ENCODE peak calls at places on chromosome 15, in six cellular contexts. J, D, Z, B, T and A are unnamed samples.

GRCh38 chr15:79673416-79674123 is 223.2 kb downstream of the MTHFS start:
- DNase-seq in J (no peak), D (no peak), Z (peak), B (no peak), T (no peak), A (no peak)

GRCh38 chr15:96307856-96308394 is 22.6 kb upstream of the NR2F2 start:
- DNase-seq in J (no peak), D (no peak), Z (no peak), B (no peak), T (no peak), A (no peak)

GRCh38 chr15:39564972-39565665 is 15.8 kb upstream of the THBS1 start:
- DNase-seq in J (no peak), D (no peak), Z (no peak), B (no peak), T (no peak), A (no peak)

GRCh38 chr15:23648920-23649515 is 1.4 kb upstream of the MAGEL2 start:
- DNase-seq in J (no peak), D (no peak), Z (no peak), B (peak), T (peak), A (no peak)

GRCh38 chr15:94262201-94262600 is 30.8 kb downstream of the MCTP2 start:
- DNase-seq in J (no peak), D (no peak), Z (no peak), B (no peak), T (no peak), A (no peak)

GRCh38 chr15:90618330-90619136 is 88.8 kb downstream of the CRTC3 start:
- DNase-seq in J (no peak), D (no peak), Z (no peak), B (no peak), T (no peak), A (no peak)

GRCh38 chr15:71128939-71129562 is 13.8 kb downstream of the THSD4 start:
- DNase-seq in J (no peak), D (no peak), Z (peak), B (no peak), T (no peak), A (no peak)

GRCh38 chr15:82100116-82100795 is 54.4 kb upstream of the MEX3B start:
- DNase-seq in J (no peak), D (no peak), Z (no peak), B (no peak), T (no peak), A (no peak)

GRCh38 chr15:52558196-52558595 is 10.6 kb downstream of the ARPP19 start:
- DNase-seq in J (no peak), D (no peak), Z (peak), B (no peak), T (no peak), A (no peak)

GRCh38 chr15:95556866-95557225 is 773.7 kb upstream of the NR2F2 start:
- DNase-seq in J (no peak), D (no peak), Z (peak), B (no peak), T (no peak), A (no peak)

GRCh38 chr15:25670025-25670554 is 193.0 kb downstream of the ATP10A start:
- DNase-seq in J (no peak), D (peak), Z (peak), B (no peak), T (no peak), A (peak)

GRCh38 chr15:93359037-93359779 is 270.2 kb upstream of the RGMA start:
- DNase-seq in J (no peak), D (no peak), Z (no peak), B (no peak), T (no peak), A (no peak)

GRCh38 chr15:44811347-44811746 is 75.0 kb downstream of the TRIM69 start:
- DNase-seq in J (no peak), D (no peak), Z (no peak), B (no peak), T (no peak), A (no peak)

GRCh38 chr15:41161336-41161735 is 45.3 kb upstream of the INO80 start:
- DNase-seq in J (no peak), D (no peak), Z (peak), B (no peak), T (no peak), A (no peak)

GRCh38 chr15:35374661-35375060 is 171.3 kb downstream of the DPH6 start:
- DNase-seq in J (no peak), D (no peak), Z (no peak), B (no peak), T (no peak), A (no peak)

GRCh38 chr15:101023501-101024110 is 104.4 kb downstream of the LRRK1 start:
- DNase-seq in J (no peak), D (peak), Z (peak), B (no peak), T (no peak), A (no peak)

GRCh38 chr15:31408724-31409123 is 82.1 kb downstream of the KLF13 start:
- DNase-seq in J (no peak), D (no peak), Z (peak), B (no peak), T (no peak), A (no peak)

GRCh38 chr15:45948226-45948625 is 313.4 kb downstream of the SQOR start:
- DNase-seq in J (no peak), D (no peak), Z (no peak), B (no peak), T (no peak), A (no peak)

GRCh38 chr15:44157679-44158078 is 37.4 kb downstream of the FRMD5 start:
- DNase-seq in J (no peak), D (no peak), Z (peak), B (no peak), T (no peak), A (no peak)

GRCh38 chr15:23629234-23629805 is 18.3 kb downstream of the MAGEL2 start:
- DNase-seq in J (no peak), D (no peak), Z (peak), B (peak), T (no peak), A (no peak)

GRCh38 chr15:23869391-23869790 is 182.3 kb upstream of the NDN start:
- DNase-seq in J (no peak), D (no peak), Z (no peak), B (no peak), T (peak), A (no peak)

GRCh38 chr15:100008258-100008657 is 275.0 kb upstream of the LYSMD4 start:
- DNase-seq in J (no peak), D (no peak), Z (no peak), B (no peak), T (no peak), A (no peak)

GRCh38 chr15:98727115-98728040 is 79.0 kb downstream of the IGF1R start:
- DNase-seq in J (no peak), D (peak), Z (peak), B (no peak), T (peak), A (peak)

GRCh38 chr15:92930776-92931175 is 30.7 kb downstream of the CHD2 start:
- DNase-seq in J (no peak), D (no peak), Z (peak), B (no peak), T (no peak), A (no peak)

GRCh38 chr15:100694381-100695012 is 92.1 kb downstream of the ASB7 start:
- DNase-seq in J (no peak), D (peak), Z (no peak), B (no peak), T (no peak), A (no peak)

GRCh38 chr15:66068801-66069200 is 184.7 kb downstream of the MEGF11 start:
- DNase-seq in J (no peak), D (no peak), Z (no peak), B (no peak), T (no peak), A (peak)

GRCh38 chr15:51203797-51204196 is 109.1 kb upstream of the TNFAIP8L3 start:
- DNase-seq in J (no peak), D (no peak), Z (peak), B (no peak), T (no peak), A (no peak)

GRCh38 chr15:48602358-48603122 is 43.0 kb downstream of the FBN1 start:
- DNase-seq in J (no peak), D (no peak), Z (peak), B (no peak), T (no peak), A (no peak)

GRCh38 chr15:55796321-55796965 is 53.5 kb upstream of the PRTG start:
- DNase-seq in J (no peak), D (no peak), Z (peak), B (no peak), T (no peak), A (no peak)

GRCh38 chr15:64141798-64142512 is 9.6 kb upstream of the SNX22 start:
- DNase-seq in J (no peak), D (no peak), Z (no peak), B (no peak), T (no peak), A (peak)

GRCh38 chr15:51004103-51004536 is 90.6 kb downstream of the TNFAIP8L3 start:
- DNase-seq in J (no peak), D (no peak), Z (peak), B (no peak), T (no peak), A (no peak)

GRCh38 chr15:41490355-41490754 is 3.3 kb upstream of the ITPKA start:
- DNase-seq in J (no peak), D (no peak), Z (peak), B (no peak), T (no peak), A (no peak)

GRCh38 chr15:43515731-43516130 is 1.7 kb upstream of the MAP1A start:
- DNase-seq in J (peak), D (peak), Z (no peak), B (no peak), T (no peak), A (no peak)

GRCh38 chr15:90031231-90031791 is 30.2 kb downstream of the ZNF710 start:
- DNase-seq in J (no peak), D (peak), Z (peak), B (peak), T (no peak), A (no peak)

GRCh38 chr15:29749365-29750086 is 72.7 kb downstream of the TJP1 start:
- DNase-seq in J (no peak), D (no peak), Z (peak), B (no peak), T (no peak), A (no peak)

GRCh38 chr15:57503051-57503702 is 88.5 kb upstream of the MYZAP start:
- DNase-seq in J (no peak), D (no peak), Z (peak), B (peak), T (no peak), A (no peak)
- TF ChIP-seq CTCF in J (no peak), D (no peak), Z (peak), B (peak), T (no peak), A (peak)

DNA sequence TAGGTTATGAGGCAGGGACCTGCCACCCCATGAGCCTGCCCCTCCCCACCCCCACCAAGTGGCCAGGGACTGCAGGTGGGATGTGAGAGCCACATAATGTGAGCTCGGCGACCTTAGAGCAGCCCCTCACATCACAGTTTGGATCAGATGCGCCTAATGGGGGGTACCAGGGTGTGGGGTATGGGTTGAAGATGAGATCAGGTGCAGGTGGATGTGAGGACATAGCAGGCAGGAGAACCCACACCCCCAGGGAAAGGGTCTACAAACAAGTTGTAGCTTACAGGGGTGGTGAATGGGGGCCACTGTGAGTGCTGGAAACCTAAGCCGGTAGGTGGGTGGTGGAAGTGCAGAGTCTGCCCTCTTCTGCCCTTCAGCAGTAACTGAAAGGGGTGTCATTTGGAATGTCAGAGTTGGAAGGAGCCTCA is 94.0 kb downstream of the CORO2B start:
- DNase-seq in J (no peak), D (peak), Z (peak), B (peak), T (no peak), A (no peak)
- TF ChIP-seq CTCF in J (no peak), D (no peak), Z (peak), B (peak), T (no peak), A (peak)

GRCh38 chr15:80831606-80832224 is 52.5 kb downstream of the CEMIP start:
- DNase-seq in J (no peak), D (no peak), Z (no peak), B (no peak), T (no peak), A (no peak)
- TF ChIP-seq CTCF in J (no peak), D (no peak), Z (no peak), B (no peak), T (no peak), A (no peak)

GRCh38 chr15:84973492-84974460 is 7.9 kb upstream of the PDE8A start:
- DNase-seq in J (no peak), D (no peak), Z (peak), B (no peak), T (no peak), A (no peak)
- TF ChIP-seq CTCF in J (no peak), D (no peak), Z (no peak), B (no peak), T (no peak), A (no peak)